ENCODE peak calls at places on chromosomes 12 and 14, in six cellular contexts. M is activated CD4-positive, alpha-beta T cell treated with anti-CD3 and anti-CD28 coated beads for 48 hours; Q is body of pancreas; D is GM10248; O is frontal cortex; Z is Right ventricle myocardium inferior. U is an unnamed sample.
A peak's percentile ranks its signal among the peaks of the same experiment; 100 is the strongest.

GRCh38 chr14:41607119-41607785 is 576 bp downstream of the LRFN5 start:
- DNase-seq in M (no peak), Q (peak; percentile 6), D (no peak), O (no peak), Z (no peak), U (no peak)

GRCh38 chr12:16530268-16530865 is 75.6 kb downstream of the LMO3 start:
- DNase-seq in M (no peak), Q (peak; percentile 21), D (no peak), O (no peak), Z (no peak), U (peak; percentile 91)

GRCh38 chr14:100297320-100298300 is 8.6 kb downstream of the SLC25A29 start:
- DNase-seq in M (no peak), Q (peak; percentile 72), D (peak; percentile 91), O (peak; percentile 82), Z (peak; percentile 89), U (no peak)

GRCh38 chr12:91143241-91143640 is 31.9 kb upstream of the LUM start:
- DNase-seq in M (no peak), Q (no peak), D (no peak), O (no peak), Z (no peak), U (no peak)

GRCh38 chr12:106594447-106594846 is 11.6 kb downstream of the RFX4 start:
- DNase-seq in M (no peak), Q (no peak), D (no peak), O (no peak), Z (no peak), U (no peak)

GRCh38 chr14:103104654-103105511 is 10.4 kb downstream of the EXOC3L4 start:
- DNase-seq in M (peak; percentile 80), Q (peak; percentile 81), D (peak; percentile 84), O (peak; percentile 90), Z (peak; percentile 92), U (no peak)

GRCh38 chr12:53729659-53730058 is 2.4 kb upstream of the CALCOCO1 start:
- DNase-seq in M (no peak), Q (no peak), D (no peak), O (no peak), Z (no peak), U (no peak)

GRCh38 chr12:47433876-47434275 is 272.0 kb downstream of the RPAP3 start:
- DNase-seq in M (no peak), Q (no peak), D (no peak), O (no peak), Z (no peak), U (no peak)

GRCh38 chr14:73567365-73567764 is 1.6 kb upstream of the ACOT2 start:
- DNase-seq in M (peak; percentile 6), Q (no peak), D (no peak), O (no peak), Z (no peak), U (no peak)

GRCh38 chr12:58369576-58369975 is 428.2 kb downstream of the ATP23 start:
- DNase-seq in M (no peak), Q (no peak), D (no peak), O (no peak), Z (no peak), U (no peak)

GRCh38 chr12:49369723-49370145 is 2.5 kb downstream of the SPATS2 start:
- DNase-seq in M (peak; percentile 63), Q (peak; percentile 66), D (peak; percentile 62), O (no peak), Z (no peak), U (no peak)

GRCh38 chr12:15837141-15837781 is 44.9 kb upstream of the STRAP start:
- DNase-seq in M (no peak), Q (no peak), D (no peak), O (no peak), Z (no peak), U (no peak)

U was measured in NCI-H1417 treated with DMSO at 0.1 percent for 48 hours.